ENCODE peak calls at places on chromosomes 5 and 9, in seven cellular contexts. I is mesothelial cell of epicardium; X is non-pigmented ciliary epithelial cell; U is activated CD4-positive, alpha-beta T cell treated with anti-CD3 and anti-CD28 coated beads for 36 hours; J is amygdala; V is GM13977; B is activated T-helper 9 cell treated with anti-CD3 and anti-CD28 coated beads, Interleukin-2, amount 50 U/mL, for 16 hours. N is an unnamed sample.

GRCh38 chr9:137759649-137760321 is 117.8 kb upstream of the CACNA1B start:
- DNase-seq in I (no peak), X (no peak), U (no peak), J (no peak), V (no peak), B (no peak), N (no peak)

GRCh38 chr9:93205045-93205768 is 21.3 kb downstream of the WNK2 start:
- DNase-seq in I (no peak), X (no peak), U (no peak), J (no peak), V (no peak), B (no peak), N (no peak)

GRCh38 chr9:80383347-80383746 is 811.6 kb downstream of the TLE4 start:
- DNase-seq in I (no peak), X (no peak), U (no peak), J (no peak), V (no peak), B (no peak), N (no peak)

GRCh38 chr5:15601274-15601673 is 101.3 kb downstream of the FBXL7 start:
- DNase-seq in I (no peak), X (no peak), U (no peak), J (no peak), V (no peak), B (no peak), N (no peak)

GRCh38 chr5:176660860-176661641 is 13.8 kb downstream of the TSPAN17 start:
- DNase-seq in I (peak), X (no peak), U (peak), J (peak), V (peak), B (peak), N (peak)

GRCh38 chr9:123216387-123216786 is 52.0 kb downstream of the STRBP start:
- DNase-seq in I (no peak), X (no peak), U (no peak), J (no peak), V (no peak), B (no peak), N (peak)

GRCh38 chr5:135425641-135426040 is 21.5 kb downstream of the DCANP1 start:
- DNase-seq in I (no peak), X (no peak), U (no peak), J (no peak), V (no peak), B (no peak), N (no peak)

GRCh38 chr5:115948013-115948605 is 14.2 kb upstream of the LVRN start:
- DNase-seq in I (no peak), X (no peak), U (no peak), J (no peak), V (no peak), B (no peak), N (no peak)

GRCh38 chr9:755454-756381 is 85.8 kb upstream of the DMRT1 start:
- DNase-seq in I (no peak), X (peak), U (no peak), J (no peak), V (no peak), B (no peak), N (no peak)

GRCh38 chr5:59042201-59042600 is 459.3 kb downstream of the RAB3C start:
- DNase-seq in I (no peak), X (no peak), U (no peak), J (no peak), V (no peak), B (no peak), N (no peak)

GRCh38 chr9:70488793-70489105 is 74.3 kb upstream of the KLF9 start:
- DNase-seq in I (no peak), X (no peak), U (no peak), J (no peak), V (no peak), B (no peak), N (no peak)

N was measured in NCI-H526.